ENCODE peak calls at places on chromosomes 2 and 18, in seven cellular contexts. C is Right ventricle myocardium superior, K is fibroblast of lung, Y is NCI-H1105, Z is NCI-H446 treated with DMSO at 0.1 percent for 48 hours, S is NCI-H345, W is activated gamma-delta T cell treated with Interleukin-2 at 50 U/mL for 16 hours. R is an unnamed sample.

GRCh38 chr2:127422631-127423475 is 4.6 kb downstream of the PROC start:
- DNase-seq in C (no peak), K (no peak), Y (peak), Z (no peak), S (peak), W (no peak), R (peak)

GRCh38 chr2:191931332-191931731 is 84.4 kb upstream of the CAVIN2 start:
- DNase-seq in C (no peak), K (no peak), Y (no peak), Z (no peak), S (no peak), W (no peak), R (no peak)

GRCh38 chr18:5425721-5426120 is 118.1 kb downstream of the EPB41L3 start:
- DNase-seq in C (no peak), K (no peak), Y (no peak), Z (no peak), S (no peak), W (no peak), R (no peak)

GRCh38 chr2:240890691-240891090 is 5.3 kb downstream of the MAB21L4 start:
- DNase-seq in C (peak), K (no peak), Y (no peak), Z (no peak), S (no peak), W (no peak), R (no peak)

GRCh38 chr2:209766613-209767012 is 5.0 kb upstream of the UNC80 start:
- DNase-seq in C (no peak), K (no peak), Y (no peak), Z (no peak), S (no peak), W (no peak), R (no peak)

GRCh38 chr2:16537347-16537746 is 128.3 kb downstream of the CYRIA start:
- DNase-seq in C (no peak), K (no peak), Y (no peak), Z (no peak), S (no peak), W (no peak), R (no peak)

GRCh38 chr2:222861411-222862067 is 703 bp downstream of the ACSL3 start:
- DNase-seq in C (peak), K (no peak), Y (no peak), Z (no peak), S (peak), W (peak), R (peak)

GRCh38 chr2:9637330-9637729 is 6.5 kb upstream of the YWHAQ start:
- DNase-seq in C (no peak), K (peak), Y (no peak), Z (no peak), S (no peak), W (no peak), R (no peak)

GRCh38 chr2:158539176-158539895 is 82.6 kb downstream of the PKP4 start:
- DNase-seq in C (no peak), K (peak), Y (peak), Z (no peak), S (peak), W (no peak), R (no peak)

GRCh38 chr2:86772626-86773025 is 18.1 kb downstream of the CD8A start:
- DNase-seq in C (no peak), K (no peak), Y (no peak), Z (no peak), S (no peak), W (no peak), R (no peak)

R was measured in sigmoid colon.